ENCODE peak calls at places on chromosomes 1 and 21, in ten cellular contexts. A, T, U, C, O, G, Z, Y, I and L are unnamed samples.

GRCh38 chr1:221845650-221846371 is 103.9 kb upstream of the DUSP10 start:
- DNase-seq in O (peak; percentile 64), Z (no peak), T (no peak), Y (no peak), A (no peak), G (no peak), U (peak; percentile 70), I (no peak), C (peak; percentile 33), L (no peak)

GRCh38 chr1:36161656-36162531 is 5.9 kb downstream of the MAP7D1 start:
- DNase-seq in O (no peak), T (peak; percentile 35), U (peak; percentile 62), G (no peak), C (no peak), Y (peak; percentile 65), I (peak; percentile 97), A (peak; percentile 47), Z (peak; percentile 38), L (no peak)

GRCh38 chr1:89525169-89525855 is 683 bp downstream of the LRRC8B start:
- DNase-seq in G (no peak), Y (peak; percentile 31), C (peak; percentile 46), I (no peak), U (peak; percentile 71), O (no peak), T (peak; percentile 39), A (no peak), Z (peak; percentile 74), L (peak; percentile 76)

GRCh38 chr1:51989582-51990477 is 670 bp downstream of the RAB3B start:
- DNase-seq in A (no peak), O (no peak), Z (no peak), G (no peak), I (no peak), Y (no peak), C (no peak), U (no peak), T (no peak), L (peak; percentile 61)

GRCh38 chr21:33936221-33937038 is 20.8 kb upstream of the ATP5PO start:
- DNase-seq in Y (peak; percentile 10), G (no peak), O (no peak), Z (no peak), I (no peak), C (no peak), T (no peak), A (no peak), U (no peak), L (no peak)

GRCh38 chr1:209318302-209319056 is 265.0 kb upstream of the CAMK1G start:
- DNase-seq in G (no peak), Z (no peak), C (no peak), A (no peak), T (no peak), Y (no peak), I (peak; percentile 53), U (no peak), O (no peak), L (no peak)

GRCh38 chr1:181111559-181111958 is 23.1 kb downstream of the IER5 start:
- DNase-seq in Y (no peak), C (no peak), A (no peak), G (no peak), Z (no peak), U (no peak), T (no peak), I (peak; percentile 54), O (no peak), L (no peak)

GRCh38 chr1:91478693-91479234 is 21.9 kb upstream of the CDC7 start:
- DNase-seq in U (no peak), Z (no peak), T (no peak), Y (no peak), G (no peak), C (no peak), O (no peak), I (no peak), A (no peak), L (no peak)

GRCh38 chr21:38505654-38506523 is 7.6 kb upstream of the ERG start:
- DNase-seq in O (no peak), G (no peak), Y (peak; percentile 70), T (no peak), Z (peak; percentile 23), U (peak; percentile 61), C (peak; percentile 42), I (peak; percentile 65), A (no peak), L (no peak)

GRCh38 chr1:60848583-60849188 is 233.7 kb upstream of the NFIA start:
- DNase-seq in G (no peak), A (no peak), C (peak; percentile 42), I (peak; percentile 52), Y (peak; percentile 20), Z (no peak), U (peak; percentile 34), O (no peak), T (no peak), L (no peak)

GRCh38 chr1:227318003-227318851 is at the start of gene CDC42BPA:
- DNase-seq in I (peak; percentile 91), O (no peak), C (peak; percentile 89), G (peak; percentile 34), T (peak; percentile 46), Z (peak; percentile 81), Y (no peak), A (peak; percentile 36), U (peak; percentile 82), L (peak; percentile 88)

GRCh38 chr1:9293512-9294439 is 1.1 kb downstream of the SPSB1 start:
- DNase-seq in A (peak; percentile 61), O (no peak), Y (no peak), Z (peak; percentile 61), I (peak; percentile 46), T (peak; percentile 44), C (peak; percentile 31), G (no peak), U (peak; percentile 52), L (no peak)

GRCh38 chr1:167054531-167054930 is 35.6 kb downstream of the GPA33 start:
- DNase-seq in G (no peak), Z (no peak), C (no peak), Y (no peak), I (peak; percentile 33), T (no peak), U (no peak), A (no peak), O (no peak), L (no peak)

GRCh38 chr1:244046907-244047738 is 4.0 kb upstream of the ZBTB18 start:
- DNase-seq in Z (no peak), I (peak; percentile 49), G (no peak), T (no peak), C (no peak), O (no peak), Y (peak; percentile 47), U (peak; percentile 39), A (no peak), L (no peak)

GRCh38 chr1:66505671-66506392 is 28.1 kb upstream of the SGIP1 start:
- DNase-seq in I (peak; percentile 91), O (no peak), U (no peak), G (no peak), Z (no peak), Y (no peak), C (no peak), A (no peak), T (no peak), L (no peak)

GRCh38 chr1:109877776-109878175 is 32.9 kb upstream of the CSF1 start:
- DNase-seq in T (no peak), C (no peak), G (no peak), Y (no peak), A (no peak), I (no peak), Z (no peak), O (no peak), U (no peak), L (no peak)

GRCh38 chr1:244590670-244591069 is 62.3 kb upstream of the DESI2 start:
- DNase-seq in C (no peak), Y (no peak), T (no peak), I (no peak), Z (no peak), O (no peak), U (no peak), G (no peak), A (no peak), L (no peak)

GRCh38 chr21:45724345-45724961 is 80.9 kb downstream of the PCBP3 start:
- DNase-seq in A (no peak), U (no peak), C (no peak), T (no peak), Z (no peak), I (no peak), G (no peak), O (no peak), Y (no peak), L (no peak)

GRCh38 chr1:218330043-218330623 is 15.0 kb upstream of the TGFB2 start:
- DNase-seq in U (peak; percentile 67), T (no peak), O (peak; percentile 56), G (no peak), C (peak; percentile 14), Z (no peak), Y (peak; percentile 31), I (peak; percentile 57), A (no peak), L (no peak)

GRCh38 chr1:196661345-196661744 is 9.5 kb downstream of the CFH start:
- DNase-seq in C (no peak), I (no peak), Y (no peak), Z (no peak), O (no peak), G (no peak), T (no peak), U (no peak), A (no peak), L (no peak)

GRCh38 chr1:5973771-5974170 is 18.5 kb downstream of the NPHP4 start:
- DNase-seq in T (no peak), Z (no peak), O (no peak), Y (no peak), U (no peak), I (no peak), C (no peak), G (no peak), A (no peak), L (peak; percentile 37)

GRCh38 chr1:18819986-18820790 is 39.3 kb downstream of the TAS1R2 start:
- DNase-seq in Y (no peak), C (no peak), O (no peak), I (no peak), G (no peak), U (no peak), Z (no peak), T (no peak), A (peak; percentile 34), L (no peak)

GRCh38 chr1:111605553-111605952 is 14.0 kb upstream of the RAP1A start:
- DNase-seq in Y (peak; percentile 71), O (no peak), I (no peak), C (no peak), Z (no peak), U (no peak), A (no peak), T (no peak), G (no peak), L (no peak)

GRCh38 chr1:115676498-115677171 is 34.9 kb downstream of the VANGL1 start:
- DNase-seq in Z (no peak), T (no peak), Y (no peak), O (no peak), U (peak; percentile 37), I (peak; percentile 55), C (no peak), A (no peak), G (no peak), L (no peak)

GRCh38 chr1:220956861-220957605 is 77.8 kb downstream of the HLX start:
- DNase-seq in A (no peak), Z (no peak), O (no peak), T (no peak), G (no peak), C (no peak), I (peak; percentile 93), U (no peak), Y (peak; percentile 11), L (no peak)

GRCh38 chr1:6157528-6158174 is 22.5 kb downstream of the CHD5 start:
- DNase-seq in G (no peak), T (peak; percentile 47), Y (no peak), U (peak; percentile 93), C (no peak), Z (peak; percentile 20), I (peak; percentile 92), O (no peak), A (no peak), L (no peak)

GRCh38 chr1:6082430-6082971 is 36.8 kb downstream of the KCNAB2 start:
- DNase-seq in Z (no peak), G (no peak), A (no peak), I (peak; percentile 8), T (no peak), Y (no peak), U (peak; percentile 22), C (peak; percentile 39), O (no peak), L (no peak)

GRCh38 chr1:82759035-82759434 is 958.3 kb downstream of the ADGRL2 start:
- DNase-seq in Z (no peak), G (no peak), T (no peak), U (peak; percentile 25), Y (no peak), I (no peak), A (no peak), O (no peak), C (no peak), L (no peak)